ENCODE peak calls at places on chromosomes 3 and 15, in eight cellular contexts. T is activated naive CD4-positive, alpha-beta T cell; W is NAMALWA; Z is M059J; G is foreskin melanocyte; J is right cardiac atrium; A is SK-N-SH; M is smooth muscle cell of the brain vasculature. F is an unnamed sample.
A peak's percentile ranks its signal among the peaks of the same experiment; 100 is the strongest.

GRCh38 chr3:190826018-190826417 is 36.5 kb downstream of the GMNC start:
- DNase-seq in W (no peak), A (no peak), J (no peak), T (no peak), G (no peak), M (no peak), Z (peak; percentile 36), F (no peak)

GRCh38 chr15:70061086-70061370 is 36.7 kb downstream of the TLE3 start:
- DNase-seq in J (no peak), T (no peak), G (no peak), M (no peak), A (no peak), W (no peak), Z (no peak), F (no peak)

GRCh38 chr15:82129769-82130168 is 84.0 kb upstream of the MEX3B start:
- DNase-seq in G (no peak), W (no peak), M (peak; percentile 26), A (no peak), Z (peak; percentile 91), J (no peak), T (no peak), F (peak; percentile 42)

GRCh38 chr3:127053979-127054378 is 71.1 kb downstream of the PLXNA1 start:
- DNase-seq in W (no peak), T (no peak), J (peak; percentile 47), M (no peak), G (no peak), Z (no peak), A (no peak), F (no peak)

GRCh38 chr15:40103864-40104271 is 4.8 kb downstream of the BMF start:
- DNase-seq in Z (no peak), A (no peak), W (no peak), J (no peak), M (no peak), T (no peak), G (no peak), F (no peak)

GRCh38 chr3:123818324-123818920 is 65.7 kb downstream of the MYLK start:
- DNase-seq in W (no peak), A (no peak), G (no peak), M (no peak), T (no peak), Z (peak; percentile 91), J (no peak), F (no peak)

GRCh38 chr15:71683401-71684274 is 126.7 kb upstream of the NR2E3 start:
- DNase-seq in M (no peak), W (no peak), Z (peak; percentile 46), A (no peak), J (no peak), T (no peak), G (no peak), F (no peak)

GRCh38 chr3:153640689-153641308 is 478.8 kb downstream of the RAP2B start:
- DNase-seq in Z (no peak), A (no peak), G (no peak), J (no peak), W (no peak), T (no peak), M (no peak), F (no peak)